ENCODE peak calls at places on chromosome 7, in nine cellular contexts. F is CD8-positive, alpha-beta T cell; W is AG04450; A is kidney epithelial cell; L is IMR-90; S is BE2C; O is OCI-LY7; R is lower leg skin; Z is cardiac muscle cell. V is an unnamed sample.
A peak's percentile ranks its signal among the peaks of the same experiment; 100 is the strongest.

GRCh38 chr7:156034397-156034796 is 222.1 kb upstream of the SHH start:
- DNase-seq in L (no peak), A (no peak), O (peak; percentile 49), R (no peak), F (no peak), W (no peak), S (no peak), Z (no peak), V (no peak)

GRCh38 chr7:153832160-153832559 is 220.0 kb upstream of the DPP6 start:
- DNase-seq in O (no peak), F (no peak), L (no peak), W (no peak), Z (no peak), R (no peak), A (no peak), S (peak; percentile 44), V (no peak)

GRCh38 chr7:28745351-28745750 is 212.8 kb downstream of the TRIL start:
- DNase-seq in A (no peak), L (no peak), Z (no peak), W (no peak), O (no peak), S (no peak), F (no peak), R (no peak), V (no peak)

GRCh38 chr7:17274551-17275245 is 23.8 kb upstream of the AHR start:
- DNase-seq in A (no peak), R (no peak), F (no peak), L (peak; percentile 48), W (no peak), S (no peak), O (no peak), Z (peak; percentile 78), V (peak; percentile 30)

GRCh38 chr7:116560021-116560970 is 35.5 kb downstream of the CAV1 start:
- DNase-seq in W (no peak), F (no peak), S (no peak), L (no peak), O (no peak), Z (no peak), A (no peak), R (no peak), V (no peak)

GRCh38 chr7:122528879-122529481 is 169.9 kb downstream of the RNF133 start:
- DNase-seq in W (no peak), R (no peak), L (peak; percentile 37), Z (peak; percentile 67), A (peak; percentile 4), S (no peak), O (peak; percentile 40), F (no peak), V (peak; percentile 43)

GRCh38 chr7:139687980-139688632 is 89.7 kb downstream of the HIPK2 start:
- DNase-seq in F (no peak), L (peak; percentile 55), O (no peak), W (no peak), Z (peak; percentile 69), A (no peak), R (no peak), S (peak; percentile 52), V (no peak)

GRCh38 chr7:47634273-47634672 is 52.4 kb upstream of the TNS3 start:
- DNase-seq in Z (no peak), W (no peak), R (no peak), F (no peak), A (no peak), O (no peak), L (peak; percentile 78), S (no peak), V (peak; percentile 61)

GRCh38 chr7:3243256-3243655 is 57.8 kb upstream of the SDK1 start:
- DNase-seq in A (no peak), R (no peak), W (no peak), F (no peak), Z (no peak), O (no peak), S (no peak), L (no peak), V (no peak)

GRCh38 chr7:50349963-50350944 is 45.7 kb downstream of the IKZF1 start:
- DNase-seq in L (no peak), R (no peak), A (no peak), O (no peak), Z (no peak), S (no peak), F (no peak), W (no peak), V (no peak)

GRCh38 chr7:20330797-20331230 is at the start of gene ITGB8:
- DNase-seq in W (no peak), Z (no peak), A (no peak), R (peak; percentile 91), F (no peak), S (no peak), L (no peak), O (no peak), V (peak; percentile 35)

GRCh38 chr7:6416516-6417145 is 31.1 kb downstream of the DAGLB start:
- DNase-seq in A (no peak), W (no peak), S (no peak), R (no peak), Z (peak; percentile 32), F (no peak), O (no peak), L (peak; percentile 50), V (no peak)

GRCh38 chr7:149856-150636 is 42.3 kb upstream of the FAM20C start:
- DNase-seq in W (no peak), R (peak; percentile 92), Z (no peak), L (no peak), O (no peak), F (peak; percentile 10), S (peak; percentile 44), A (no peak), V (peak; percentile 12)

GRCh38 chr7:99407849-99408346 is 499 bp downstream of the PDAP1 start:
- DNase-seq in O (peak; percentile 33), F (no peak), L (peak; percentile 86), Z (peak; percentile 82), S (no peak), R (peak; percentile 93), A (no peak), W (no peak), V (peak; percentile 82)

DNA sequence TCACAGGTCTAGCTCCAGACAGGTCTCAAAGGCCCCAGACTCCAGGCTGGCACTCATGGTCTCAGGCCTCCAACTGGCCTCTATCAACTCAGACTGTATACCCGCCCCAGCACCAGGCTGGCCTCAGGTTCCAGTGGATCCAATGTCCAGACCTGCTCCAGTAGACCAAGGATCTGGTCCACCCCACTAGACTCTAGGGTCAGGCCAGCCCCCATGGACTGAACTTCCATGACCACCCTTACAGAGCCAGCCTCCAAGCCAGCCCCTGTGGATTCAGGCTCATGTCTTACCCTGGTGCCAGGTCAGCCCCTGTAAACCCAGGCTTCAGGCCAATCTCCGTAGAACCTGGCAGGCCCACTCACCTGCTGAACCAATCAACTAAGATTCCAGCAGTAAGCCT is 16.8 kb upstream of the GNAT3 start:
- DNase-seq in F (no peak), L (no peak), A (no peak), S (no peak), R (no peak), Z (no peak), O (no peak), W (no peak), V (no peak)
- TF ChIP-seq CTCF in F (no peak), L (no peak), A (no peak), S (no peak), R (no peak), Z (no peak), O (no peak), W (no peak), V (no peak)

DNA sequence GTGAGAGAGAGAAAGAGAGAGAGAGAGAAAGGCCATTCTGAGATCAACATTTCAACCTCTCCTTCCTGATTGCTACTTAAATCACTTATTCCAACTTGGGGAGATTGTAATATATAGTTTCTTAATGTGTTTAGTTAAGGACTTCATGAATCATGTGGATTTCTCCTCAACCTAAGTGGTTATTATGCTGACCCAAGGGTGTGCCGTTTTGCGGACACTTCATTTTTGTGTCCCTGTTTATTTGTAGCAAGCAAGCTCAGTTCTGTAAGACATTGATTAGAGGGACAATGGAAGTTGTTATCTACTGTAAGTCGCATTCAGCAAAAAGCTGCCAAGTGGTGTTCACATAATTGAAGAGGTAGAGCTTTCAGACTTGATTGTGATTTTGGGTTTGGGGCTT is 20.0 kb upstream of the COL1A2 start:
- DNase-seq in L (no peak), O (no peak), S (no peak), Z (peak; percentile 32), A (no peak), W (no peak), F (no peak), R (no peak), V (peak; percentile 37)
- H3K4me3 ChIP-seq in L (peak overlapping the region; percentile 41), O (no peak overlapping the region), S (no peak overlapping the region), Z (no peak overlapping the region), A (no peak overlapping the region), W (peak overlapping the region; percentile 50), F (no peak overlapping the region), R (no peak overlapping the region), V (peak overlapping the region; percentile 59)

GRCh38 chr7:66961096-66961495 is 34.3 kb downstream of the SBDS start:
- DNase-seq in O (no peak), S (no peak), F (no peak), Z (no peak), W (no peak), A (no peak), L (no peak), R (no peak), V (no peak)

GRCh38 chr7:66964391-66964790 is 31.0 kb downstream of the SBDS start:
- DNase-seq in A (no peak), Z (peak; percentile 88), O (no peak), W (peak; percentile 21), S (no peak), L (peak; percentile 65), F (no peak), R (no peak), V (peak; percentile 39)

GRCh38 chr7:66970310-66970709 is 25.1 kb downstream of the SBDS start:
- DNase-seq in W (no peak), A (no peak), F (no peak), S (no peak), R (no peak), L (no peak), Z (no peak), O (no peak), V (no peak)

DNA sequence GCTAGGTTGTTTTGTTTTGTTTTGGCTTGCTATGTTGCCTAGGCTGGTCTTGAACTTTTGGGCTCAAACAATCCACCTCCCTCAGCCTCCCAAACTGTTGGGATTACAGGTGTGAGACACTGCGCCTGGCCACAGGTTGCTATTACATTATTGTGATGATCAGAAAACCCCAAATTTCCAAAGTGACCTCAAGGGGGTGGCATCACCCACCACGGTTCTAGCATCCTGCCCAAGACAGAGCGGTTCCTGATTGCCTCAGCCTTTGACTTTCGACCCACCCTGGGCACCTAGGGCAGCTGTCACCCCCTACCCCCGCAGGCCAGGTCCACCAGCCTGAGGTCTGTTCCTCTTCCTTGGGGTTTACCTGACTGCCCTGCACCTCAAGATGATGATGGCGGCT is 28.4 kb downstream of the SBDS start:
- DNase-seq in O (peak; percentile 16), R (no peak), F (no peak), W (no peak), S (no peak), L (no peak), Z (no peak), A (no peak), V (no peak)
- TF ChIP-seq CTCF in O (no peak), R (no peak), F (no peak), W (no peak), S (no peak), L (no peak), Z (no peak), A (no peak), V (no peak)

DNA sequence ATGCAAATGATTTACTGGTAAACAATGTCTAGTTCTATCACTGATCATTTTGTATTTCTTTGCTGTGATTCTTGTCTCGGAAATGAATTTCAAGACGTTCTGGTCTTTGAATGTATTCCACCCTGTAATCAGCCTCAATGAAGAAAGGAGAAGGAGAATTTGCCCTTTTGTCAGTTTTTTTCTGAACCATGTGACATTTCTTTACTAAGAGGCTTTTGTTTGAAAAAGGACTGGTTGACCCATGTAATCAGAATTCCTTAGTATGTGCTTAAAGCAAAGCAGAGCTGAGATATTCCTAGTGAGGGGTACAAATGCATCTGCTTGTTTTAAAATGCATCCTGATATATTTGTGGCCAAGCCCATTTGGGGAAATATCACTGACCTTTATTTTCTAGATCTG is 581.6 kb downstream of the ETV1 start:
- DNase-seq in Z (no peak), W (no peak), A (no peak), O (no peak), S (no peak), F (no peak), L (no peak), R (no peak), V (no peak)
- H3K4me3 ChIP-seq in Z (no peak overlapping the region), W (no peak overlapping the region), A (no peak overlapping the region), O (no peak overlapping the region), S (no peak overlapping the region), F (no peak overlapping the region), L (no peak overlapping the region), R (no peak overlapping the region), V (no peak overlapping the region)

V was measured in AG10803.